ENCODE peak calls at places on chromosomes 1 and 21, in five cellular contexts. Q is body of pancreas, C is tibial nerve, H is uterus, I is suprapubic skin. V is an unnamed sample.

GRCh38 chr1:246355421-246356230 is 151.5 kb downstream of the SMYD3 start:
- DNase-seq in Q (no peak), C (no peak), H (no peak), I (no peak), V (no peak)

GRCh38 chr1:156676820-156677615 is at the start of gene NES:
- DNase-seq in Q (no peak), C (peak), H (peak), I (no peak), V (no peak)

GRCh38 chr1:116781034-116781433 is 26.8 kb downstream of the CD2 start:
- DNase-seq in Q (no peak), C (no peak), H (no peak), I (no peak), V (no peak)

GRCh38 chr1:228398741-228399461 is 7.7 kb downstream of the TRIM11 start:
- DNase-seq in Q (no peak), C (no peak), H (no peak), I (peak), V (no peak)

GRCh38 chr1:29801003-29801402 is 564.7 kb downstream of the PTPRU start:
- DNase-seq in Q (no peak), C (no peak), H (no peak), I (no peak), V (no peak)

GRCh38 chr21:35840949-35841348 is 219.4 kb downstream of the SETD4 start:
- DNase-seq in Q (no peak), C (no peak), H (no peak), I (no peak), V (no peak)

GRCh38 chr1:180173952-180174351 is 19.3 kb downstream of the QSOX1 start:
- DNase-seq in Q (peak), C (peak), H (peak), I (no peak), V (no peak)

GRCh38 chr1:36453600-36454388 is 3.5 kb upstream of the OSCP1 start:
- DNase-seq in Q (no peak), C (no peak), H (no peak), I (no peak), V (no peak)

GRCh38 chr1:110210604-110211502 is 739 bp downstream of the KCNC4 start:
- DNase-seq in Q (peak), C (no peak), H (peak), I (peak), V (peak)

GRCh38 chr21:28699591-28700259 is 293.0 kb downstream of the LTN1 start:
- DNase-seq in Q (no peak), C (no peak), H (no peak), I (no peak), V (no peak)

GRCh38 chr1:33260435-33260980 is 4.2 kb downstream of the ZNF362 start:
- DNase-seq in Q (no peak), C (no peak), H (no peak), I (no peak), V (no peak)

GRCh38 chr1:239572183-239572582 is 185.8 kb downstream of the CHRM3 start:
- DNase-seq in Q (no peak), C (no peak), H (no peak), I (no peak), V (no peak)

GRCh38 chr1:151953409-151954094 is 40.1 kb downstream of the S100A10 start:
- DNase-seq in Q (no peak), C (no peak), H (no peak), I (no peak), V (no peak)

GRCh38 chr1:212565571-212566305 is 42.8 kb upstream of the ATF3 start:
- DNase-seq in Q (no peak), C (no peak), H (no peak), I (no peak), V (no peak)

GRCh38 chr1:207282496-207283380 is 38.7 kb upstream of the CD55 start:
- DNase-seq in Q (no peak), C (no peak), H (no peak), I (no peak), V (no peak)

GRCh38 chr1:26082020-26082350 is 14.6 kb upstream of the TRIM63 start:
- DNase-seq in Q (no peak), C (no peak), H (no peak), I (no peak), V (no peak)

GRCh38 chr1:55685560-55685959 is 470.4 kb upstream of the USP24 start:
- DNase-seq in Q (no peak), C (no peak), H (no peak), I (no peak), V (peak)

GRCh38 chr1:225431081-225431863 is 3.4 kb upstream of the LBR start:
- DNase-seq in Q (no peak), C (no peak), H (no peak), I (no peak), V (no peak)

GRCh38 chr1:225435487-225435886 is 7.6 kb upstream of the LBR start:
- DNase-seq in Q (no peak), C (no peak), H (no peak), I (no peak), V (no peak)

GRCh38 chr1:225435957-225436392 is 8.1 kb upstream of the LBR start:
- DNase-seq in Q (no peak), C (no peak), H (no peak), I (no peak), V (no peak)

GRCh38 chr1:225430301-225430700 is 2.5 kb upstream of the LBR start:
- DNase-seq in Q (no peak), C (no peak), H (no peak), I (no peak), V (no peak)

DNA sequence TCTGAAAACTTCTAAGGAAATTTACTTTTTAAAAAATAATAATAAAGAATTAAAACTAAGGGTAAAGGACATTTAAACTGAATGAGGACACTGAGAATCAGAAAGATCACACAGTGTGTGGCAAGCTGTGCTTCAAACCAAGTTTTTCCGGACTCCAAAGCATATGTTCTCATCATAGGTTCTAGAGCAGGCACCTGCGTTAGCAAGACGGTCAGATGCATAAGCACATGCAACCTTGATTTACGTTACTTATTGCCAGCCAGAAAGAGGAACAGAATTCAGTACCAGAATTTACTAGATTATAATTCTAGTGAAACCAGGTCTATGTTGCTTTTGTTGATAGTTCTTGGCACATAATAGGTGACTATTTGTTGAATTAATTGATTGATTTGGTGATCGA is 6.2 kb upstream of the LBR start:
- DNase-seq in Q (no peak), C (no peak), H (no peak), I (no peak), V (no peak)
- H3K4me3 ChIP-seq in Q (no peak), C (no peak), H (no peak), I (no peak), V (no peak)

GRCh38 chr1:24412408-24412807 is 1.2 kb downstream of the STPG1 start:
- DNase-seq in Q (no peak), C (no peak), H (no peak), I (no peak), V (no peak)

GRCh38 chr1:24414884-24415333 is 693 bp upstream of the NIPAL3 start:
- DNase-seq in Q (no peak), C (no peak), H (no peak), I (no peak), V (no peak)

GRCh38 chr1:24411963-24412362 is 1.6 kb downstream of the STPG1 start:
- DNase-seq in Q (no peak), C (no peak), H (no peak), I (no peak), V (no peak)

GRCh38 chr1:24415334-24415909 is at the start of gene NIPAL3:
- DNase-seq in Q (peak), C (peak), H (peak), I (peak), V (peak)

DNA sequence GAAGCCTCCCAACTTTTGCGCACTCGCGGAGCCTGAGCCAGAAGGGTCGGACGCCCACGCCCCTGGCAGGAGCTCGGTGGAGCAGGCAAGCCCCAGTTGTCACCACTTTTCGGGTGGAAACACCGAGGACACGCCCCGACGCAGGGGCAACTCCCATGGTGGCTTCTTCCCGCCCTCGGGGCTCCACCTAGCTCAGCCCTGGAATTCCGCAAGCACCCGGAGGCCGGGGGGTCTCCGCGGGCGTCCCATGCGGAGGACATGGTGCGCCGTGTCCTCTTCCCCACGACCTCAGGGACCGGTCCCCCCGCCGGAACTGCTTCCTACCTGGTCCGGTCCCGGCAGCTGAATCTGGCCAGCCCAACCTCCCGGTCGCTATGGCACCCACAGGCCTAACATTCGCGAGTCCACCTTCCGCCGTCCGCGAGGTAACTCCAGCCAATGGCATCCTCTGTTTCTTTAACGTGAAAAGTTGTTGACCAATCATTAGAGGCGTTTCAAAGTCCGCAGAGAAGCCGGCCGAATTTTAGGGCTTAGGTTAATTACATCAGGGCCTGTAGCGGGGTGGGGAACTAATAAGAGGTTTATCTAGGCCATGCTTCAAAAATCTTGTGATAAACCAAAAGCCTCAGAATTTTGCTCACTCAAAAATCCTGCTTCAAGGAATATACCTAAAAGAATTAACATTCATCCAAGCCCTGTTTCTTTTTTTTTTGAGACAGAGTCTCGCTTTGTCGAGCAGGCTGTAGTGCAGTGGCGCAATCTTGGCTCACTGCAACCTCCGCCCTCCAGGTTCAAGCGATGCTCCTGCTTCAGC is at the start of gene STPG1:
- DNase-seq in Q (peak), C (peak), H (peak), I (peak), V (peak)
- TF ChIP-seq POLR2A in Q (peak), C (no peak), H (no peak), I (no peak), V (no peak)

GRCh38 chr21:46121286-46122221 is 23.6 kb downstream of the COL6A2 start:
- DNase-seq in Q (peak), C (peak), H (peak), I (peak), V (peak)
- TF ChIP-seq CTCF in Q (no peak), C (no peak), H (no peak), I (no peak), V (no peak)

GRCh38 chr1:31763671-31764306 is 351 bp downstream of the ADGRB2 start:
- DNase-seq in Q (no peak), C (no peak), H (no peak), I (no peak), V (no peak)

GRCh38 chr1:31762726-31763670 is 1.1 kb downstream of the ADGRB2 start:
- DNase-seq in Q (peak), C (no peak), H (peak), I (no peak), V (no peak)

GRCh38 chr1:31761883-31762282 is 2.3 kb downstream of the ADGRB2 start:
- DNase-seq in Q (no peak), C (no peak), H (no peak), I (no peak), V (no peak)

GRCh38 chr1:31760901-31761470 is 3.2 kb downstream of the ADGRB2 start:
- DNase-seq in Q (peak), C (no peak), H (peak), I (no peak), V (no peak)

DNA sequence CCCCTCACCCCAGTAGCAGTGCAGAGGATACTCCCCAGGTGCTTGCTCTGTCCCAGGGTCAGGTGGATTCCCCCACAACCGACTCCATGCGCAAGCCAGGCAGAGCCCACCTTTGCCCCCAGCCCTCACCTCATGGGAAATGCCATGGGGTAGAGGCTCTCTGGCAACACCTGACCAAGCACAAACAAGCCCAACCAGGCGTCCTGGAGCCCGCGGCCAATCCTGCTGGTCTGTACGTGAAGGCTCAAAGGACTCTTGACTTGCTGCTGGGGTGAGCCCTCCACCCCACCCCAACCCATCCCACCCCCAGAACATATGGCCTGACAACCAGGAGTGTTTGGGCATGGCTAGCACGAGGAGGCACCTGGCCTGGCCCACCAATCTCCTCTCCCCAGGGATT is 1.8 kb downstream of the ADGRB2 start:
- DNase-seq in Q (no peak), C (no peak), H (no peak), I (no peak), V (no peak)
- H3K4me3 ChIP-seq in Q (no peak), C (no peak), H (no peak), I (peak), V (no peak)

GRCh38 chr1:45395582-45395981 is 55.3 kb upstream of the MUTYH start:
- DNase-seq in Q (no peak), C (no peak), H (no peak), I (no peak), V (no peak)

GRCh38 chr1:45401524-45401923 is 61.3 kb upstream of the MUTYH start:
- DNase-seq in Q (no peak), C (no peak), H (no peak), I (no peak), V (no peak)

GRCh38 chr1:45397285-45397684 is 57.0 kb upstream of the MUTYH start:
- DNase-seq in Q (no peak), C (no peak), H (no peak), I (no peak), V (no peak)

GRCh38 chr1:45403298-45404079 is 63.2 kb upstream of the MUTYH start:
- DNase-seq in Q (no peak), C (no peak), H (no peak), I (no peak), V (no peak)

DNA sequence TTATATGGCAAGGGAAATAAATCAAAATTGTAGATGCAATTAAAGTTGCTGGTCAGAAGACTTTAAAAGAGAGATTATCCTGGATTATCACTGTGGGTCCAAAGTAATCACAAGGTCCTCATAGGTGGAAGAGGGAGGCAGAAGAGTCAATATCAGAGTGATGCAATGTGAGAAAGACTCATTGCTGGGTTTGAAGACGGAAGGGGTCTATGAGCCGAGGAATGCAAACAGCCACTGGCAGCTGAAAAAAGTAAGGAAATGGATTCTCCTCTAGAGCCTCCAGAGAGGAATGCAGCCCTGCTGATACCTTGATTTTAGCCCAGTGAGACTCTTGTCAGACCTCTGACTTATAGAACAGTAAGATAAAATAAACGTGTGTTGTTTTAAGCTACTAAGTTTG is 59.8 kb upstream of the MUTYH start:
- DNase-seq in Q (no peak), C (no peak), H (no peak), I (no peak), V (no peak)
- TF ChIP-seq POLR2A in Q (no peak), C (no peak), H (no peak), I (no peak), V (no peak)

DNA sequence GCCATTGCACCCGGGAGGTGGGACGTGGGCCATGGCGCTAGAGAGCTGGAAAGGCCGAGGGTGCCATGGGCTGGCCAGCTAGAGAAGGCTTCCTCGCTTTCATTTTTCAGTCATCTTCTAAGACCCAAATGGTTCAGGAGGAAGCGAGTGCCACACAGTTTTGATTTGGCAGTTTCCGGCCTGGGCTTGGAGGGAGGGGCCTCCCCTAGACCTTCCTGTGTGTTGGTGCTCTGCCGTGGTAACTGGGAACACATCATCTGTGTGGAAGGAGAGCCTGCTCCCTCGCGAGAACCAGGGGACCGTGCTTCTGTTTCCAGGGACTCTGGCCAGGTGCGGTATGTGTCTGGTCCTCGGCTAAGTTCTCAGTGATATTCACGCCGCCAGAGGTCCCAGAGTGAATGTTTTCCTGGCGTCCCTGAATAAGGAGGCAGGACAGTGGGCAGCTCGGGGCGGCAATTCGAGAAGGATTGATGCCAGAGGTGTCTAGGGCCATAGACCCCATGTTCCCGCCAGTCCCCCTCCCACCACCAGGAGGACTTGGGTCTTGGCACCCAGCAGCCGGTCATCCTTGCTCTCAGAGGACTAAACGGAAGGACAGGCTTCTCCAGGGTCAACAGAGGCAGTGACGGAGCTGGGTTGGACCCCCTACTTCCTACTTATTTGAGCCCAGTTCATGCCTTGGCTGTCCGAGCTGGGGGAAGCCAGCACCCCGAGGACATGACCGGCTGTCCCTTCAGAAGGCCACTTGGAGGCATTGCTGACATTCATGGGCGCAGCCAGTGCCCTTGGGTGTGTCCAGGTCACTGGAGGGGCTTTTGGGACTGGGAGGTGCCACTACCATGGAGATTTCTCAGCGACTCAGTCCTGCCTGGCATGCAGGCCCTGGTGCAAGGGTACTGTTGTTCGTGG is 2.7 kb upstream of the NPHP4 start:
- DNase-seq in Q (no peak), C (no peak), H (no peak), I (no peak), V (no peak)
- TF ChIP-seq CTCF in Q (no peak), C (no peak), H (no peak), I (no peak), V (no peak)

GRCh38 chr1:23215751-23216449 is 1.4 kb downstream of the HTR1D start:
- DNase-seq in Q (no peak), C (no peak), H (no peak), I (no peak), V (no peak)
- H3K4me3 ChIP-seq in Q (no peak), C (no peak), H (no peak), I (no peak), V (no peak)

GRCh38 chr1:167551359-167551758 is 2.2 kb downstream of the CREG1 start:
- DNase-seq in Q (no peak), C (no peak), H (no peak), I (no peak), V (no peak)
- TF ChIP-seq POLR2A in Q (no peak), C (no peak), H (no peak), I (no peak), V (no peak)

DNA sequence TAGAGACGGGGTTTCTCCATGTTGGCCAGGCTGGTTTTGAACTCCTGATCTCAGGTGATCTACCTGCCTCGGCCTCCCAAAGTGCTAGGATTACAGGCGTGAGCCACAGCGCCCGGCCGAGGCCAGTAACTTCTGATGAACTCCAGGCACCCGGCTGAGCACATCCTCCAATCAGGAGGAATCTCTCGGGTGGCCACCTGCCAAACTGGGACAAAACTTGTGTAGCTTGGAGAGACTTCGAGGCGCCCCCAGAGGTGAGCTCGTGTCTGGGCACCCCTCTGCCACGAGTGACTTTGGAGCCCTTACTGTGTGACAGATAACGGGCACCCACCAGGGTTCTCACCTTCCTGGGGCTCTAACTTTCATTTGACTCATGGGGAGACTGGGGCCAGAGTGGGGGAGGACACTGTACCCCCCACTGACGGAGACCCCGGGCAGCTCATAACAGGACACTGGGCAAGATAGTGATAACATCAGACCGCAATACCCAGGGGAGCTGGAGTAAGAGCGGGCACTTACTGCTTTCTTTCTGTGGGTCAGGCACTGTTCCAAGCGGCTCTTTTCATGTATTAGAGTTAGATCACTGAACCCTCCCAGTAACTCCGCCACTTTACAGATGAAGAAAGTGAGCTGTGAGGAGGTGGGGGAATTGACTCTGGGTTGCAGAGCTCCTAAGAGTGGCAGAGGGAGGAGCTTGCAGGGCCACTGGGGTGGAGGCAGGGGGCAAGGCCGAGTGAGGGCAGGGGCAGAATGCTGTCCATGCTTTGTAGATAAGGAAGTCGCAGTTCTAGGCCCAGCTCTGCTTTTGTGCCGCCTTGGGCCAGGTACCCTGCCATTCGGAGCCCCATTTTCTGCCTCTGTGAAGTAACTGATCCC is 1.9 kb upstream of the PADI2 start:
- DNase-seq in Q (no peak), C (no peak), H (no peak), I (no peak), V (no peak)
- TF ChIP-seq CTCF in Q (no peak), C (no peak), H (no peak), I (no peak), V (no peak)

V was measured in lower leg skin.